ENCODE peak calls at places on chromosome 10, in four cellular contexts. One of them, this sample, is unnamed.

GRCh38 chr10:33899578-33900531 is 565.4 kb upstream of the NRP1 start:
- DNase-seq in hepatocyte: no peak
- DNase-seq in aorta: no peak
- DNase-seq in left ventricle myocardium inferior: no peak
- DNase-seq in this sample: no peak

GRCh38 chr10:133354672-133355240 is 3.1 kb downstream of the FUOM start:
- DNase-seq in aorta: no peak
- DNase-seq in hepatocyte: no peak
- DNase-seq in left ventricle myocardium inferior: no peak
- DNase-seq in this sample: peak; percentile 41

GRCh38 chr10:112988839-112989406 is 38.9 kb downstream of the TCF7L2 start:
- DNase-seq in hepatocyte: no peak
- DNase-seq in aorta: no peak
- DNase-seq in left ventricle myocardium inferior: no peak
- DNase-seq in this sample: no peak

GRCh38 chr10:62545667-62546066 is 171.5 kb downstream of the ZNF365 start:
- DNase-seq in left ventricle myocardium inferior: no peak
- DNase-seq in aorta: no peak
- DNase-seq in hepatocyte: no peak
- DNase-seq in this sample: no peak

GRCh38 chr10:118374404-118374803 is 32.3 kb upstream of the FAM204A start:
- DNase-seq in left ventricle myocardium inferior: no peak
- DNase-seq in hepatocyte: no peak
- DNase-seq in aorta: no peak
- DNase-seq in this sample: no peak

GRCh38 chr10:34010891-34011290 is 676.4 kb upstream of the NRP1 start:
- DNase-seq in hepatocyte: no peak
- DNase-seq in left ventricle myocardium inferior: no peak
- DNase-seq in aorta: no peak
- DNase-seq in this sample: no peak

GRCh38 chr10:69057261-69057950 is 30.5 kb upstream of the SRGN start:
- DNase-seq in hepatocyte: no peak
- DNase-seq in aorta: peak; percentile 80
- DNase-seq in left ventricle myocardium inferior: peak; percentile 58
- DNase-seq in this sample: peak; percentile 79

GRCh38 chr10:7857259-7857658 is 39.0 kb downstream of the TAF3 start:
- DNase-seq in aorta: no peak
- DNase-seq in left ventricle myocardium inferior: no peak
- DNase-seq in hepatocyte: peak; percentile 6
- DNase-seq in this sample: no peak

GRCh38 chr10:73950155-73950554 is 39.2 kb downstream of the PLAU start:
- DNase-seq in aorta: no peak
- DNase-seq in left ventricle myocardium inferior: no peak
- DNase-seq in hepatocyte: no peak
- DNase-seq in this sample: no peak

GRCh38 chr10:128419466-128420019 is 293.3 kb upstream of the MKI67 start:
- DNase-seq in hepatocyte: no peak
- DNase-seq in left ventricle myocardium inferior: no peak
- DNase-seq in aorta: no peak
- DNase-seq in this sample: no peak

GRCh38 chr10:5835446-5836095 is 22.3 kb upstream of the GDI2 start:
- DNase-seq in aorta: peak; percentile 49
- DNase-seq in left ventricle myocardium inferior: no peak
- DNase-seq in hepatocyte: no peak
- DNase-seq in this sample: no peak

GRCh38 chr10:33365871-33366411 is 31.5 kb upstream of the NRP1 start:
- DNase-seq in aorta: no peak
- DNase-seq in left ventricle myocardium inferior: no peak
- DNase-seq in hepatocyte: no peak
- DNase-seq in this sample: no peak

GRCh38 chr10:76970795-76971519 is 666.7 kb downstream of the KCNMA1 start:
- DNase-seq in hepatocyte: no peak
- DNase-seq in left ventricle myocardium inferior: no peak
- DNase-seq in aorta: no peak
- DNase-seq in this sample: no peak

GRCh38 chr10:110670335-110670734 is 26.2 kb downstream of the RBM20 start:
- DNase-seq in left ventricle myocardium inferior: no peak
- DNase-seq in aorta: no peak
- DNase-seq in hepatocyte: no peak
- DNase-seq in this sample: no peak

GRCh38 chr10:536371-536925 is 153.0 kb downstream of the DIP2C start:
- DNase-seq in hepatocyte: no peak
- DNase-seq in left ventricle myocardium inferior: no peak
- DNase-seq in aorta: peak; percentile 31
- DNase-seq in this sample: no peak

GRCh38 chr10:88582806-88583583 is at the start of gene RNLS:
- DNase-seq in left ventricle myocardium inferior: peak; percentile 76
- DNase-seq in hepatocyte: peak; percentile 78
- DNase-seq in aorta: peak; percentile 93
- DNase-seq in this sample: peak; percentile 82

GRCh38 chr10:130477360-130477759 is 341.2 kb downstream of the GLRX3 start:
- DNase-seq in hepatocyte: no peak
- DNase-seq in left ventricle myocardium inferior: no peak
- DNase-seq in aorta: no peak
- DNase-seq in this sample: no peak

GRCh38 chr10:132102717-132103110 is 37.0 kb downstream of the JAKMIP3 start:
- DNase-seq in aorta: peak; percentile 58
- DNase-seq in left ventricle myocardium inferior: no peak
- DNase-seq in hepatocyte: no peak
- DNase-seq in this sample: no peak

GRCh38 chr10:47058961-47059391 is 147.7 kb downstream of the PTPN20 start:
- DNase-seq in aorta: no peak
- DNase-seq in left ventricle myocardium inferior: no peak
- DNase-seq in hepatocyte: no peak
- DNase-seq in this sample: no peak

GRCh38 chr10:24685958-24686540 is 37.6 kb downstream of the ARHGAP21 start:
- DNase-seq in hepatocyte: no peak
- DNase-seq in left ventricle myocardium inferior: no peak
- DNase-seq in aorta: no peak
- DNase-seq in this sample: no peak

GRCh38 chr10:116671274-116671926 is 50.6 kb downstream of the PNLIPRP2 start:
- DNase-seq in left ventricle myocardium inferior: no peak
- DNase-seq in aorta: no peak
- DNase-seq in hepatocyte: no peak
- DNase-seq in this sample: no peak

GRCh38 chr10:69119896-69120295 is 4.1 kb upstream of the VPS26A start:
- DNase-seq in left ventricle myocardium inferior: no peak
- DNase-seq in hepatocyte: no peak
- DNase-seq in aorta: no peak
- DNase-seq in this sample: no peak

GRCh38 chr10:22624289-22624738 is 90.1 kb downstream of the PIP4K2A start:
- DNase-seq in left ventricle myocardium inferior: no peak
- DNase-seq in hepatocyte: peak; percentile 21
- DNase-seq in aorta: no peak
- DNase-seq in this sample: no peak

GRCh38 chr10:43123361-43124093 is 14.7 kb upstream of the CSGALNACT2 start:
- DNase-seq in left ventricle myocardium inferior: no peak
- DNase-seq in hepatocyte: no peak
- DNase-seq in aorta: no peak
- DNase-seq in this sample: no peak

GRCh38 chr10:51159841-51160240 is 85.6 kb downstream of the PRKG1 start:
- DNase-seq in hepatocyte: no peak
- DNase-seq in aorta: no peak
- DNase-seq in left ventricle myocardium inferior: no peak
- DNase-seq in this sample: no peak

GRCh38 chr10:32210306-32211045 is 136.5 kb downstream of the EPC1 start:
- DNase-seq in left ventricle myocardium inferior: no peak
- DNase-seq in hepatocyte: peak; percentile 39
- DNase-seq in aorta: no peak
- DNase-seq in this sample: peak; percentile 19

GRCh38 chr10:104059364-104059763 is 26.3 kb downstream of the COL17A1 start:
- DNase-seq in hepatocyte: peak; percentile 32
- DNase-seq in left ventricle myocardium inferior: no peak
- DNase-seq in aorta: no peak
- DNase-seq in this sample: no peak

GRCh38 chr10:84727398-84727797 is 399.0 kb downstream of the CCSER2 start:
- DNase-seq in aorta: no peak
- DNase-seq in hepatocyte: no peak
- DNase-seq in left ventricle myocardium inferior: no peak
- DNase-seq in this sample: no peak

GRCh38 chr10:112000466-112000865 is 183.1 kb downstream of the GPAM start:
- DNase-seq in left ventricle myocardium inferior: no peak
- DNase-seq in aorta: no peak
- DNase-seq in hepatocyte: peak; percentile 23
- DNase-seq in this sample: no peak

GRCh38 chr10:49138361-49138891 is 4.6 kb upstream of the FAM170B start:
- DNase-seq in hepatocyte: peak; percentile 41
- DNase-seq in aorta: no peak
- DNase-seq in left ventricle myocardium inferior: peak; percentile 49
- DNase-seq in this sample: peak; percentile 80

GRCh38 chr10:26653004-26653403 is 44.5 kb upstream of the PDSS1 start:
- DNase-seq in left ventricle myocardium inferior: no peak
- DNase-seq in hepatocyte: no peak
- DNase-seq in aorta: no peak
- DNase-seq in this sample: no peak

GRCh38 chr10:104642311-104643022 is 1.4 kb downstream of the SORCS3 start:
- DNase-seq in aorta: peak; percentile 79
- DNase-seq in hepatocyte: peak; percentile 80
- DNase-seq in left ventricle myocardium inferior: no peak
- DNase-seq in this sample: peak; percentile 64

GRCh38 chr10:119688033-119688508 is 36.9 kb downstream of the BAG3 start:
- DNase-seq in hepatocyte: peak; percentile 30
- DNase-seq in left ventricle myocardium inferior: no peak
- DNase-seq in aorta: no peak
- DNase-seq in this sample: no peak
- H3K4me3 ChIP-seq in hepatocyte: no peak overlapping the region
- H3K4me3 ChIP-seq in left ventricle myocardium inferior: no peak overlapping the region
- H3K4me3 ChIP-seq in aorta: no peak overlapping the region
- H3K4me3 ChIP-seq in this sample: no peak overlapping the region

GRCh38 chr10:71780161-71780560 is 6.8 kb upstream of the VSIR start:
- DNase-seq in aorta: no peak
- DNase-seq in left ventricle myocardium inferior: no peak
- DNase-seq in hepatocyte: no peak
- DNase-seq in this sample: no peak

GRCh38 chr10:71779641-71780040 is 6.3 kb upstream of the VSIR start:
- DNase-seq in hepatocyte: no peak
- DNase-seq in aorta: no peak
- DNase-seq in left ventricle myocardium inferior: no peak
- DNase-seq in this sample: no peak

GRCh38 chr10:71782221-71782916 is 9.0 kb upstream of the VSIR start:
- DNase-seq in left ventricle myocardium inferior: no peak
- DNase-seq in hepatocyte: no peak
- DNase-seq in aorta: no peak
- DNase-seq in this sample: peak; percentile 50

GRCh38 chr10:71782917-71783490 is 9.7 kb upstream of the VSIR start:
- DNase-seq in left ventricle myocardium inferior: peak; percentile 40
- DNase-seq in aorta: no peak
- DNase-seq in hepatocyte: no peak
- DNase-seq in this sample: no peak

GRCh38 chr10:71780722-71781121 is 7.4 kb upstream of the VSIR start:
- DNase-seq in left ventricle myocardium inferior: no peak
- DNase-seq in aorta: no peak
- DNase-seq in hepatocyte: no peak
- DNase-seq in this sample: no peak
- H3K4me1 ChIP-seq in left ventricle myocardium inferior: peaks cover 24% of the 10 kb centered on the region
- H3K4me1 ChIP-seq in aorta: no peaks in the 10 kb centered on the region
- H3K4me1 ChIP-seq in hepatocyte: no peaks in the 10 kb centered on the region
- H3K4me1 ChIP-seq in this sample: peaks cover 4% of the 10 kb centered on the region

DNA sequence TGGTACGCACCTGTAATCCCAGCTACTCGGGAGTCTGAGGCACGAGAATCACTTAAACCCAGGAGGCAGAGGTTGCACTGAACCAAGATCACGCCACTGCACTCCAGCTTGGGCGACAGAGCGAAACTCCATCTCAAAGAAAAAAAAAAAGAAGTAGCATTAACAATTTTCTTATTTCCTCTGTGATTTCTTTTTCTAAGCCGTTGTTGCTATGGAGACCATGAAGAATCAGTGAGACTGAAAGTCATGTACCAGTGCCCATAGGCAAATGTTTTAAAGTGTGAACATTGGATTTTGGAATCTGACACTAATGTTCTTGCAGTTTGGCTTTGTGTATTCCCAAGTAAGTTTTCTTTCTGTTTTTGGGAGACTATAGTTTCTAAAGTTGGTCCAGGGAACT is 18.4 kb upstream of the MAP3K8 start:
- DNase-seq in aorta: no peak
- DNase-seq in hepatocyte: no peak
- DNase-seq in left ventricle myocardium inferior: no peak
- DNase-seq in this sample: no peak
- H3K4me3 ChIP-seq in aorta: no peak overlapping the region
- H3K4me3 ChIP-seq in hepatocyte: no peak overlapping the region
- H3K4me3 ChIP-seq in left ventricle myocardium inferior: no peak overlapping the region
- H3K4me3 ChIP-seq in this sample: no peak overlapping the region

DNA sequence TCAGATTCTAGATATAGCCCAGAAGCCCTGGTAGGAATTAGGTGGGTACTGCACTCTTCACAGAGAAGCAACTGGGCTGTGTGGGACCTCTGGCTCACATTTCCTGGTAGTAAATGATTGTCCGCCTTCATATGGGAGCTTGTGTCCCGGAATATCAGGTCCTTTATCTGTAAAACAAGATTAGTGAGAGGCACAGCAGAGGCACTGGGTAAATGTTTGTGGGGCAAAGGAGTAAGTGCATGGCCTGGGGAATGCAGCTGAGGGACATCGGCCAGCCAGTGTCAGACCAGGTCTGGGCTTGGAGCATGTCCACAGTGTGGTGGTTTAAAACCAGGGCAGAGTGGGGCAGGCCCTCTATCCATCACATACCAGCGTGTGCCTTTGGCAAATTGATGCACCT is 323.3 kb upstream of the ZMIZ1 start:
- DNase-seq in hepatocyte: peak; percentile 71
- DNase-seq in aorta: no peak
- DNase-seq in left ventricle myocardium inferior: no peak
- DNase-seq in this sample: no peak
- H3K4me1 ChIP-seq in hepatocyte: peaks cover 67% of the 10 kb centered on the region
- H3K4me1 ChIP-seq in aorta: no peaks in the 10 kb centered on the region
- H3K4me1 ChIP-seq in left ventricle myocardium inferior: peaks cover 66% of the 10 kb centered on the region
- H3K4me1 ChIP-seq in this sample: peaks cover 17% of the 10 kb centered on the region

GRCh38 chr10:60572511-60573194 is 183.0 kb upstream of the ANK3 start:
- DNase-seq in aorta: no peak
- DNase-seq in hepatocyte: peak; percentile 66
- DNase-seq in left ventricle myocardium inferior: peak; percentile 18
- DNase-seq in this sample: peak; percentile 45
- H3K4me3 ChIP-seq in aorta: peak overlapping the region; percentile 7
- H3K4me3 ChIP-seq in hepatocyte: peak overlapping the region; percentile 35
- H3K4me3 ChIP-seq in left ventricle myocardium inferior: peak overlapping the region; percentile 63
- H3K4me3 ChIP-seq in this sample: peak overlapping the region; percentile 70

This sample was measured in right cardiac atrium.